ENCODE peak calls at places on chromosomes 4 and X, in ten cellular contexts. R, H, Y, Q, L, V, M, X, A and B are unnamed samples.

GRCh38 chr4:915595-915994 is 16.5 kb downstream of the GAK start:
- DNase-seq in Q (no peak), Y (no peak), H (peak; percentile 55), A (no peak), V (no peak), R (no peak), X (peak; percentile 2), L (no peak), M (no peak), B (peak; percentile 63)

GRCh38 chr4:140640150-140640748 is 71.5 kb upstream of the UCP1 start:
- DNase-seq in R (no peak), X (no peak), L (no peak), A (no peak), Q (no peak), Y (no peak), V (no peak), M (no peak), H (no peak), B (no peak)

GRCh38 chr4:185285632-185286393 is 76.4 kb downstream of the SNX25 start:
- DNase-seq in A (no peak), R (no peak), V (no peak), Y (no peak), X (no peak), M (no peak), L (no peak), H (no peak), Q (no peak), B (no peak)

GRCh38 chr4:98659741-98660507 is 1.5 kb upstream of the TSPAN5 start:
- DNase-seq in V (no peak), M (no peak), H (peak; percentile 74), R (no peak), A (peak; percentile 84), Y (no peak), L (no peak), Q (peak; percentile 68), X (peak; percentile 33), B (peak; percentile 65)

GRCh38 chr4:15031993-15032660 is 29.8 kb downstream of the CPEB2 start:
- DNase-seq in X (peak; percentile 34), H (peak; percentile 67), L (no peak), M (no peak), V (no peak), Y (no peak), R (no peak), A (peak; percentile 46), Q (peak; percentile 36), B (peak; percentile 34)

GRCh38 chr4:105620640-105621323 is 68.4 kb downstream of the ARHGEF38 start:
- DNase-seq in L (no peak), X (peak; percentile 66), V (no peak), A (peak; percentile 84), Q (peak; percentile 55), R (no peak), Y (no peak), M (no peak), H (peak; percentile 56), B (peak; percentile 48)

GRCh38 chr4:125420499-125420898 is 105.7 kb downstream of the FAT4 start:
- DNase-seq in M (no peak), H (no peak), L (no peak), V (no peak), A (no peak), X (no peak), Q (no peak), Y (no peak), R (no peak), B (no peak)

GRCh38 chr4:17945303-17945702 is 76.3 kb downstream of the LCORL start:
- DNase-seq in V (no peak), R (no peak), Y (no peak), H (no peak), A (no peak), X (no peak), L (no peak), Q (no peak), M (no peak), B (no peak)

GRCh38 chr4:34733185-34733916 is 1511.0 kb downstream of the ARAP2 start:
- DNase-seq in L (no peak), X (no peak), Q (no peak), V (no peak), A (no peak), Y (no peak), H (no peak), R (no peak), M (no peak), B (no peak)

GRCh38 chrX:115360220-115360781 is 70.8 kb downstream of the LUZP4 start:
- DNase-seq in H (peak; percentile 37), X (peak; percentile 82), A (no peak), Q (no peak), Y (no peak), R (no peak), M (no peak), V (no peak), L (no peak), B (no peak)

GRCh38 chr4:121139533-121140222 is 24.4 kb downstream of the TNIP3 start:
- DNase-seq in Q (peak; percentile 84), V (no peak), A (peak; percentile 53), L (no peak), R (no peak), Y (no peak), M (no peak), H (peak; percentile 68), X (peak; percentile 56), B (peak; percentile 45)

GRCh38 chr4:120132935-120133334 is 66.3 kb upstream of the MAD2L1 start:
- DNase-seq in R (no peak), X (peak; percentile 6), A (peak; percentile 41), Q (peak; percentile 15), M (no peak), L (no peak), H (no peak), Y (no peak), V (no peak), B (peak; percentile 40)

GRCh38 chr4:38757945-38758344 is 24.8 kb downstream of the TLR10 start:
- DNase-seq in X (no peak), A (peak; percentile 56), Y (no peak), V (no peak), L (peak; percentile 24), H (no peak), R (no peak), Q (no peak), M (no peak), B (no peak)

GRCh38 chr4:113781439-113782040 is 20.0 kb upstream of the CAMK2D start:
- DNase-seq in A (peak; percentile 51), H (peak; percentile 56), X (peak; percentile 66), V (no peak), M (no peak), Q (peak; percentile 50), R (no peak), L (no peak), Y (no peak), B (peak; percentile 42)

GRCh38 chr4:125582302-125582701 is 267.5 kb downstream of the FAT4 start:
- DNase-seq in R (no peak), V (no peak), M (no peak), L (no peak), A (peak; percentile 38), H (peak; percentile 8), Q (peak; percentile 57), Y (no peak), X (no peak), B (no peak)

GRCh38 chr4:108155373-108155772 is 13.4 kb downstream of the LEF1 start:
- DNase-seq in Q (no peak), H (no peak), R (no peak), M (no peak), L (peak; percentile 55), Y (no peak), X (no peak), V (no peak), A (peak; percentile 42), B (no peak)

GRCh38 chr4:177163532-177163931 is 146.1 kb upstream of the NEIL3 start:
- DNase-seq in Y (no peak), V (no peak), Q (peak; percentile 68), A (no peak), M (no peak), L (no peak), X (no peak), H (peak; percentile 39), R (no peak), B (peak; percentile 13)